ENCODE peak calls at places on chromosome 9, in seven cellular contexts. One of them, this sample, is unnamed.

GRCh38 chr9:105290401-105290800 is 46.0 kb downstream of the SLC44A1 start:
- DNase-seq in stomach: no peak
- DNase-seq in suprapubic skin: no peak
- DNase-seq in sigmoid colon: no peak
- DNase-seq in A549: no peak
- DNase-seq in SK-N-SH: no peak
- DNase-seq in transverse colon: no peak
- DNase-seq in this sample: no peak

GRCh38 chr9:95171001-95171400 is 146.5 kb downstream of the FANCC start:
- DNase-seq in suprapubic skin: no peak
- DNase-seq in A549: no peak
- DNase-seq in transverse colon: no peak
- DNase-seq in stomach: no peak
- DNase-seq in sigmoid colon: no peak
- DNase-seq in SK-N-SH: no peak
- DNase-seq in this sample: no peak

GRCh38 chr9:127109212-127109711 is 13.2 kb downstream of the ANGPTL2 start:
- DNase-seq in stomach: no peak
- DNase-seq in A549: no peak
- DNase-seq in SK-N-SH: no peak
- DNase-seq in sigmoid colon: no peak
- DNase-seq in suprapubic skin: no peak
- DNase-seq in transverse colon: no peak
- DNase-seq in this sample: no peak

GRCh38 chr9:137492464-137493162 is 33.5 kb upstream of the NSMF start:
- DNase-seq in transverse colon: peak; percentile 31
- DNase-seq in suprapubic skin: no peak
- DNase-seq in SK-N-SH: peak; percentile 84
- DNase-seq in stomach: no peak
- DNase-seq in A549: peak; percentile 50
- DNase-seq in sigmoid colon: no peak
- DNase-seq in this sample: no peak

GRCh38 chr9:119375892-119376291 is 6.7 kb upstream of the BRINP1 start:
- DNase-seq in suprapubic skin: no peak
- DNase-seq in A549: peak; percentile 10
- DNase-seq in transverse colon: peak; percentile 9
- DNase-seq in sigmoid colon: no peak
- DNase-seq in stomach: no peak
- DNase-seq in SK-N-SH: peak; percentile 32
- DNase-seq in this sample: no peak

GRCh38 chr9:5866276-5866675 is 24.4 kb upstream of the MLANA start:
- DNase-seq in A549: no peak
- DNase-seq in SK-N-SH: no peak
- DNase-seq in stomach: no peak
- DNase-seq in suprapubic skin: no peak
- DNase-seq in transverse colon: no peak
- DNase-seq in sigmoid colon: no peak
- DNase-seq in this sample: no peak

GRCh38 chr9:108865037-108865436 is 3.0 kb downstream of the ACTL7A start:
- DNase-seq in sigmoid colon: no peak
- DNase-seq in A549: no peak
- DNase-seq in stomach: no peak
- DNase-seq in SK-N-SH: no peak
- DNase-seq in suprapubic skin: no peak
- DNase-seq in transverse colon: no peak
- DNase-seq in this sample: no peak

GRCh38 chr9:98410185-98410697 is 154.8 kb upstream of the TBC1D2 start:
- DNase-seq in SK-N-SH: peak; percentile 68
- DNase-seq in sigmoid colon: no peak
- DNase-seq in stomach: no peak
- DNase-seq in suprapubic skin: no peak
- DNase-seq in transverse colon: no peak
- DNase-seq in A549: no peak
- DNase-seq in this sample: no peak

GRCh38 chr9:71072587-71072986 is 48.8 kb downstream of the TRPM3 start:
- DNase-seq in A549: no peak
- DNase-seq in transverse colon: no peak
- DNase-seq in suprapubic skin: no peak
- DNase-seq in SK-N-SH: no peak
- DNase-seq in sigmoid colon: no peak
- DNase-seq in stomach: no peak
- DNase-seq in this sample: no peak

GRCh38 chr9:125509476-125509875 is 197.5 kb downstream of the MAPKAP1 start:
- DNase-seq in suprapubic skin: no peak
- DNase-seq in SK-N-SH: peak; percentile 45
- DNase-seq in stomach: no peak
- DNase-seq in A549: no peak
- DNase-seq in sigmoid colon: no peak
- DNase-seq in transverse colon: no peak
- DNase-seq in this sample: no peak

GRCh38 chr9:4167040-4167671 is 132.7 kb downstream of the GLIS3 start:
- DNase-seq in sigmoid colon: no peak
- DNase-seq in transverse colon: no peak
- DNase-seq in SK-N-SH: no peak
- DNase-seq in stomach: no peak
- DNase-seq in A549: no peak
- DNase-seq in suprapubic skin: no peak
- DNase-seq in this sample: no peak

GRCh38 chr9:119802115-119802514 is 432.9 kb upstream of the BRINP1 start:
- DNase-seq in A549: no peak
- DNase-seq in suprapubic skin: no peak
- DNase-seq in stomach: no peak
- DNase-seq in sigmoid colon: no peak
- DNase-seq in transverse colon: no peak
- DNase-seq in SK-N-SH: no peak
- DNase-seq in this sample: no peak

GRCh38 chr9:35519697-35520403 is 29.9 kb downstream of the RUSC2 start:
- DNase-seq in SK-N-SH: no peak
- DNase-seq in transverse colon: no peak
- DNase-seq in sigmoid colon: no peak
- DNase-seq in stomach: no peak
- DNase-seq in suprapubic skin: no peak
- DNase-seq in A549: no peak
- DNase-seq in this sample: no peak

GRCh38 chr9:27429917-27430316 is 94.2 kb upstream of the IFNK start:
- DNase-seq in SK-N-SH: no peak
- DNase-seq in suprapubic skin: no peak
- DNase-seq in stomach: no peak
- DNase-seq in transverse colon: no peak
- DNase-seq in A549: no peak
- DNase-seq in sigmoid colon: no peak
- DNase-seq in this sample: no peak

GRCh38 chr9:107246259-107247254 is 36.5 kb upstream of the RAD23B start:
- DNase-seq in suprapubic skin: no peak
- DNase-seq in stomach: no peak
- DNase-seq in SK-N-SH: no peak
- DNase-seq in sigmoid colon: no peak
- DNase-seq in transverse colon: no peak
- DNase-seq in A549: no peak
- DNase-seq in this sample: no peak

GRCh38 chr9:36204906-36205547 is 14.3 kb downstream of the CLTA start:
- DNase-seq in stomach: no peak
- DNase-seq in transverse colon: no peak
- DNase-seq in SK-N-SH: peak; percentile 33
- DNase-seq in A549: peak; percentile 54
- DNase-seq in suprapubic skin: no peak
- DNase-seq in sigmoid colon: peak; percentile 50
- DNase-seq in this sample: no peak

GRCh38 chr9:133742849-133743444 is 4.8 kb upstream of the SARDH start:
- DNase-seq in SK-N-SH: peak; percentile 95
- DNase-seq in transverse colon: peak; percentile 74
- DNase-seq in suprapubic skin: no peak
- DNase-seq in stomach: peak; percentile 76
- DNase-seq in A549: peak; percentile 95
- DNase-seq in sigmoid colon: peak; percentile 85
- DNase-seq in this sample: peak; percentile 59

GRCh38 chr9:133742251-133742650 is 4.1 kb upstream of the SARDH start:
- DNase-seq in suprapubic skin: no peak
- DNase-seq in sigmoid colon: no peak
- DNase-seq in A549: no peak
- DNase-seq in transverse colon: no peak
- DNase-seq in SK-N-SH: peak; percentile 3
- DNase-seq in stomach: no peak
- DNase-seq in this sample: no peak

GRCh38 chr9:133739408-133740280 is 1.5 kb upstream of the SARDH start:
- DNase-seq in transverse colon: no peak
- DNase-seq in suprapubic skin: peak; percentile 57
- DNase-seq in A549: no peak
- DNase-seq in stomach: no peak
- DNase-seq in SK-N-SH: peak; percentile 5
- DNase-seq in sigmoid colon: peak; percentile 62
- DNase-seq in this sample: no peak

GRCh38 chr9:133740891-133741290 is 2.7 kb upstream of the SARDH start:
- DNase-seq in sigmoid colon: peak; percentile 45
- DNase-seq in suprapubic skin: peak; percentile 73
- DNase-seq in stomach: no peak
- DNase-seq in transverse colon: no peak
- DNase-seq in SK-N-SH: no peak
- DNase-seq in A549: no peak
- DNase-seq in this sample: no peak

DNA sequence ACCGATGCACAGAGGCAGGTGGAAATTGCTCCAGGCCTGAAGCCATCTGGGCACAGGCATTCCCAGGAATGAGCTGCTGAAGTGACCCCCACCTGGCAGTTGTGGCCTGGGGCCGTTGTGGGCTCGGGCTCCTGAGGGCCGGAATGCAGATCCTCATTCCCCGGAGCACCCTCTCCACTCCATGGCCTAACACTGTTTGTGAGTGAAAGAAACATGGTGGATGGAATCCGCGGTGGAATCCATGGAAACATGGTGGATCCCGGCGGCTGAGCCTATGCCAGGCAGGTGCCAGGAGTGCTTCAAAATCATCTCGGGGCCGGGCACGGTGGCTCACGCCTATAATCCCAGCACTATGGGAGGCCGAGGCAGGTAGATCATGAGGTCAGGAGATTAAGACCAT is 3.6 kb upstream of the SARDH start:
- DNase-seq in SK-N-SH: no peak
- DNase-seq in sigmoid colon: no peak
- DNase-seq in transverse colon: no peak
- DNase-seq in stomach: no peak
- DNase-seq in suprapubic skin: no peak
- DNase-seq in A549: no peak
- DNase-seq in this sample: no peak
- H3K4me1 ChIP-seq in SK-N-SH: peaks cover 3% of the 10 kb centered on the region
- H3K4me1 ChIP-seq in sigmoid colon: peaks cover 16% of the 10 kb centered on the region
- H3K4me1 ChIP-seq in transverse colon: peaks cover 13% of the 10 kb centered on the region
- H3K4me1 ChIP-seq in stomach: peaks cover 20% of the 10 kb centered on the region
- H3K4me1 ChIP-seq in suprapubic skin: peaks cover 14% of the 10 kb centered on the region
- H3K4me1 ChIP-seq in A549: no peaks in the 10 kb centered on the region
- H3K4me1 ChIP-seq in this sample: peaks cover 6% of the 10 kb centered on the region

DNA sequence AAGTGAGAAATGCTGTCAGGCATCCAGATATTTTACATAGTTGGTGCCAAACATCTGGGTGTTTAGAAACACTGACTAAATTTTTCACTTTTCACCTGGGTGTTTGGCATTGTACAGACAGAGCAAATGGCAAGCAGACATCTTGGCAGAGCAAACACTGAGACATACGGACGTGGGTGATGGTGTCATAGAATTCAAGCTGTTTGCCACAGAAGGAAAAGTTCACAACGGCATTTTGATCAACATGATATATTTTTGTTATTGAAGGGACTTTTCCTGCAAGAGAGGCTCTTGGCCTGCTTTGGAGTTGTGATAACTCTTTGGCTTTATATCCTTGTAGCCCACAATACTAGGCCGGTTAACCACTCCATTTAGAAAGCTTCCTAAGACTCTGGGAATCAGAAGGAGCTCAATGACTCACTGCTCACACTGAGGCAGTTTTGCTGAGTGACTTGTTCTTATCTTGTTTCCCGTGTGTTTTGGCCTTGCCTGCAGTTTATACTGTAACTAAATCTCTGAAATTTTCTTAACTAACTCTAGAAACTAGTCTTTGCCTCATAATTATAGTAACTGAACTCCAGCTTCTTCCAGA is 1038.3 kb downstream of the TLE1 start:
- DNase-seq in SK-N-SH: no peak
- DNase-seq in transverse colon: no peak
- DNase-seq in A549: no peak
- DNase-seq in stomach: no peak
- DNase-seq in sigmoid colon: no peak
- DNase-seq in suprapubic skin: no peak
- DNase-seq in this sample: no peak
- TF ChIP-seq EP300 in SK-N-SH: no peak
- TF ChIP-seq EP300 in transverse colon: no peak
- TF ChIP-seq EP300 in A549: no peak
- TF ChIP-seq EP300 in stomach: no peak
- TF ChIP-seq EP300 in sigmoid colon: no peak
- TF ChIP-seq EP300 in suprapubic skin: no peak
- TF ChIP-seq EP300 in this sample: no peak

GRCh38 chr9:1047605-1048235 is 2.4 kb upstream of the DMRT2 start:
- DNase-seq in SK-N-SH: no peak
- DNase-seq in sigmoid colon: no peak
- DNase-seq in stomach: no peak
- DNase-seq in A549: no peak
- DNase-seq in transverse colon: peak; percentile 63
- DNase-seq in suprapubic skin: peak; percentile 82
- DNase-seq in this sample: no peak

GRCh38 chr9:1050125-1050895 is at the start of gene DMRT2:
- DNase-seq in stomach: peak; percentile 78
- DNase-seq in sigmoid colon: peak; percentile 89
- DNase-seq in A549: peak; percentile 81
- DNase-seq in transverse colon: peak; percentile 93
- DNase-seq in SK-N-SH: peak; percentile 86
- DNase-seq in suprapubic skin: peak; percentile 96
- DNase-seq in this sample: peak; percentile 53

GRCh38 chr9:1048853-1049252 is 1.3 kb upstream of the DMRT2 start:
- DNase-seq in suprapubic skin: no peak
- DNase-seq in A549: no peak
- DNase-seq in SK-N-SH: no peak
- DNase-seq in sigmoid colon: no peak
- DNase-seq in transverse colon: no peak
- DNase-seq in stomach: no peak
- DNase-seq in this sample: no peak

GRCh38 chr9:1051286-1052118 is 1.3 kb downstream of the DMRT2 start:
- DNase-seq in A549: peak; percentile 31
- DNase-seq in SK-N-SH: no peak
- DNase-seq in suprapubic skin: no peak
- DNase-seq in stomach: peak; percentile 38
- DNase-seq in transverse colon: peak; percentile 71
- DNase-seq in sigmoid colon: no peak
- DNase-seq in this sample: no peak

DNA sequence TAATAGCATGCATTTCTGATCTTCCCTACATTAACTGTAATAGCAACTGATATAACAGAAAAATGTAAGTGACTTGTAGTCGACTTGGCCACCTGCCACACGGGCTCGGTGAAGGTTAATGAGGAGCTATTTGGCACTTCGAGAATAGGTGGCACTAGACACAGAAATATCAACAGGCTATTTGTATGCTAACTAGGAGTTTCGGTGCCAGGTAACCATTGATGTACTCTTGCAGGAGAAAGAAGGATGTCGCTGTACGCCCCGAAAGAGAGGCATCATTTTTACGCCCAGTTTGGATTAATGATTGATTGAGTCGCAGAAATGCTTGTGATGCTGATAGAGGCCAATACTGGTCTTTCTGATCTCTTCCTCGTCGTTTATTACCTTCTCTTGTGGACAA is 516 bp upstream of the DMRT2 start:
- DNase-seq in stomach: no peak
- DNase-seq in suprapubic skin: no peak
- DNase-seq in A549: no peak
- DNase-seq in transverse colon: peak; percentile 42
- DNase-seq in sigmoid colon: no peak
- DNase-seq in SK-N-SH: no peak
- DNase-seq in this sample: no peak
- H3K9me3 ChIP-seq in stomach: no peaks in the 10 kb centered on the region
- H3K9me3 ChIP-seq in suprapubic skin: no peaks in the 10 kb centered on the region
- H3K9me3 ChIP-seq in A549: no peaks in the 10 kb centered on the region
- H3K9me3 ChIP-seq in transverse colon: no peaks in the 10 kb centered on the region
- H3K9me3 ChIP-seq in sigmoid colon: no peaks in the 10 kb centered on the region
- H3K9me3 ChIP-seq in SK-N-SH: no peaks in the 10 kb centered on the region
- H3K9me3 ChIP-seq in this sample: no peaks in the 10 kb centered on the region

GRCh38 chr9:20319641-20320337 is 302.5 kb downstream of the MLLT3 start:
- DNase-seq in stomach: no peak
- DNase-seq in transverse colon: no peak
- DNase-seq in A549: no peak
- DNase-seq in sigmoid colon: no peak
- DNase-seq in suprapubic skin: no peak
- DNase-seq in SK-N-SH: no peak
- DNase-seq in this sample: no peak
- H3K4me1 ChIP-seq in stomach: peaks cover 25% of the 10 kb centered on the region
- H3K4me1 ChIP-seq in transverse colon: peaks cover 8% of the 10 kb centered on the region
- H3K4me1 ChIP-seq in A549: peaks cover 13% of the 10 kb centered on the region
- H3K4me1 ChIP-seq in sigmoid colon: peaks cover 40% of the 10 kb centered on the region
- H3K4me1 ChIP-seq in suprapubic skin: peaks cover 25% of the 10 kb centered on the region
- H3K4me1 ChIP-seq in SK-N-SH: no peaks in the 10 kb centered on the region
- H3K4me1 ChIP-seq in this sample: no peaks in the 10 kb centered on the region